ENCODE peak calls at places on chromosomes 11 and 22, in four cellular contexts. One of them, this sample, is unnamed. For H3K4me1 and H3K9me3, the result is how much of the 10 kb centered on the place peaks cover.

GRCh38 chr11:68501813-68502212 is 41.3 kb downstream of the PPP6R3 start:
- DNase-seq in hepatocyte: no peak
- DNase-seq in HCT116: no peak
- DNase-seq in mammary epithelial cell: no peak
- DNase-seq in this sample: no peak

GRCh38 chr11:104873252-104873651 is 25.0 kb downstream of the CASP12 start:
- DNase-seq in hepatocyte: no peak
- DNase-seq in HCT116: no peak
- DNase-seq in mammary epithelial cell: no peak
- DNase-seq in this sample: no peak

GRCh38 chr11:23509023-23509422 is 648.7 kb upstream of the CCDC179 start:
- DNase-seq in mammary epithelial cell: peak
- DNase-seq in hepatocyte: no peak
- DNase-seq in HCT116: no peak
- DNase-seq in this sample: peak

GRCh38 chr11:84522331-84522730 is 1104.8 kb downstream of the DLG2 start:
- DNase-seq in hepatocyte: no peak
- DNase-seq in mammary epithelial cell: no peak
- DNase-seq in HCT116: no peak
- DNase-seq in this sample: no peak

GRCh38 chr11:71252782-71253730 is 679 bp upstream of the SHANK2 start:
- DNase-seq in mammary epithelial cell: no peak
- DNase-seq in hepatocyte: peak
- DNase-seq in HCT116: peak
- DNase-seq in this sample: peak

GRCh38 chr11:117915219-117915618 is 14.0 kb downstream of the TMPRSS13 start:
- DNase-seq in hepatocyte: peak
- DNase-seq in mammary epithelial cell: no peak
- DNase-seq in HCT116: no peak
- DNase-seq in this sample: no peak

GRCh38 chr11:2468363-2469240 is 23.8 kb downstream of the KCNQ1 start:
- DNase-seq in hepatocyte: peak
- DNase-seq in mammary epithelial cell: no peak
- DNase-seq in HCT116: no peak
- DNase-seq in this sample: no peak

GRCh38 chr11:58286249-58286648 is 18.2 kb upstream of the OR10W1 start:
- DNase-seq in hepatocyte: peak
- DNase-seq in HCT116: peak
- DNase-seq in mammary epithelial cell: peak
- DNase-seq in this sample: peak

DNA sequence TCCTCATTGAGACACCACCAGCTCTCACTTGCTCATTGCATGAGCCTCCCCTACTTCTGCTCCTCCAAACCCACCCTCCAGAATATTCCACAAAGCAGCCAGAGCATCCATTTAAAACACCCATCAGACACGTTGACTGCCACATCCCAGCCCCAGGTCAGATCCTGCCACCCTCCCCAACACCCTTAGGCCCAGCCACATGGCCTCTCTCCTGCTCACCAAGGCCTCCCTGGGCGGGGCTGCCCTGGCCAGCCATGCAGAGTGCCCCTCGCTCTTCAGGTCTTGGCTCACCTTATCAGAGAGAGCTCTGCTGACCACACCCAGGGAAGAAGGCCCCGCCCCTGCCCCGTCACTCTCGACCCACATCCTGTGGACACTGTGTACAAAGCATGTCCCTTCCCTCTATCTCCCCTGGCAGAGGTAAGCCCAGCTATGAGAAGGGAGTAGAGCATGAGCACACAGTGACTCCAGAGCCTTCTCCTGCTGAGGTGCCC is 106.8 kb downstream of the MICAL3 start:
- DNase-seq in HCT116: no peak
- DNase-seq in hepatocyte: peak
- DNase-seq in mammary epithelial cell: no peak
- DNase-seq in this sample: no peak
- H3K4me1 ChIP-seq in HCT116: under half
- H3K4me1 ChIP-seq in hepatocyte: under half
- H3K4me1 ChIP-seq in mammary epithelial cell: half or more
- H3K4me1 ChIP-seq in this sample: half or more

GRCh38 chr22:48713266-48714205 is 1114.1 kb downstream of the BRD1 start:
- DNase-seq in HCT116: no peak
- DNase-seq in hepatocyte: no peak
- DNase-seq in mammary epithelial cell: no peak
- DNase-seq in this sample: no peak

GRCh38 chr22:48717076-48717810 is 1110.4 kb downstream of the BRD1 start:
- DNase-seq in HCT116: no peak
- DNase-seq in mammary epithelial cell: no peak
- DNase-seq in hepatocyte: no peak
- DNase-seq in this sample: no peak

GRCh38 chr22:48714231-48714630 is 1113.4 kb downstream of the BRD1 start:
- DNase-seq in hepatocyte: no peak
- DNase-seq in HCT116: no peak
- DNase-seq in mammary epithelial cell: no peak
- DNase-seq in this sample: no peak

GRCh38 chr22:48717883-48718817 is 1109.5 kb downstream of the BRD1 start:
- DNase-seq in hepatocyte: no peak
- DNase-seq in mammary epithelial cell: no peak
- DNase-seq in HCT116: no peak
- DNase-seq in this sample: no peak

DNA sequence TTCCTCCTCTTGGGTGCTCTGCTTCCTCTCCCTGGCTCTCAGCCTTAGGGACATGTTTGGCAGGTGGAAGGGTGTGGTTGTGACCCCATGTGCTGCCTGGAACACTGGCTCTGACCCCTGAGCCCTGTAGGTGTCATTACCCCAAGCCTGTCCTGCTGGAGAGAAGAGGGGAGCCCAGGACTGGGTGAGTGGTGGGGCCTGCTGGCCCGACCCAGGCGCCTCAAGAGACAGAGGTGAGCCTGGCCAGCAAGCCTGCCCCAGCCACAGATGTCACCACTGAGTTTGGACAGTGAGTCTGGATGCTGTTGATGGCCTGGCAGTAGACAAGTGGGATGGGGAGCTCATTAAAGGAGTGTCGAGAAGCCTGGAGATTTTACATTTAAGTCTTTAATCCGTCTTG is 1112.2 kb downstream of the BRD1 start:
- DNase-seq in hepatocyte: no peak
- DNase-seq in mammary epithelial cell: no peak
- DNase-seq in HCT116: no peak
- DNase-seq in this sample: no peak
- H3K9me3 ChIP-seq in hepatocyte: under half
- H3K9me3 ChIP-seq in mammary epithelial cell: under half
- H3K9me3 ChIP-seq in HCT116: under half
- H3K9me3 ChIP-seq in this sample: under half

DNA sequence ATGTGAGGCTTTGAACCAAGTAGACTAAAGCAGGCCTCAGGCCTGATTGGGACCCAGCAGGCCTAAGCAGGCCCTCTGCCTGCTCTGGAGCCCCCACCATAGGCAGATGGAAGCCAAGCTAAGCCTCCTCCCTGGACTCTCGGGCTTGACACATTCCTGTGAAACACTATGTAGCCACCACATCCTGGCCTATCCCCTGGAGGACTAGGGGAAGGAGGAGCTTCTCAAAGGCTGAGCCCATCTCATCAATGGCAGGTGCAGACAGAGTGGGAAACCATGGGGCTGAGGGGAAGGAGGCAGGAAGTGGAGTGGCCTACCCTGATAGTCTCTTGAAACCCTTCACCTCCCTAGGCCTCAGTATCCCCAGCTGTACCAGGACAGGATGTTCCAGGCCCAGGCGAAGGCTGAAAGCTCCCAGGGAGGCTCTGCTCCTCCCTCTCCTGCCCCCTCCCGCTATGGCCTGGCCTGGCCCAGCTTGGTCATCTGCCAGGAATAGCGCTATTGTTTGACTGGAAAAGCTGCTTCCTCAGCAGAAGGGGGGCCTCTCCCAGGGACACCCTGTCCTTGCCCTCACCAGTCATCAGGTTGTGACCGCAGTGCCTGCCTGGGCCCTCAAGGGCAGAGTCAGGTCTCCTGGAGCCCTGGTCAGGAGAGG is 1.5 kb upstream of the CASTOR1 start:
- DNase-seq in mammary epithelial cell: peak
- DNase-seq in hepatocyte: peak
- DNase-seq in HCT116: no peak
- DNase-seq in this sample: peak
- H3K4me1 ChIP-seq in mammary epithelial cell: under half
- H3K4me1 ChIP-seq in hepatocyte: under half
- H3K4me1 ChIP-seq in HCT116: under half
- H3K4me1 ChIP-seq in this sample: under half

GRCh38 chr22:47884200-47884599 is 1121.8 kb downstream of the TBC1D22A start:
- DNase-seq in hepatocyte: no peak
- DNase-seq in mammary epithelial cell: no peak
- DNase-seq in HCT116: no peak
- DNase-seq in this sample: no peak
- H3K9me3 ChIP-seq in hepatocyte: under half
- H3K9me3 ChIP-seq in mammary epithelial cell: half or more
- H3K9me3 ChIP-seq in HCT116: under half
- H3K9me3 ChIP-seq in this sample: under half

DNA sequence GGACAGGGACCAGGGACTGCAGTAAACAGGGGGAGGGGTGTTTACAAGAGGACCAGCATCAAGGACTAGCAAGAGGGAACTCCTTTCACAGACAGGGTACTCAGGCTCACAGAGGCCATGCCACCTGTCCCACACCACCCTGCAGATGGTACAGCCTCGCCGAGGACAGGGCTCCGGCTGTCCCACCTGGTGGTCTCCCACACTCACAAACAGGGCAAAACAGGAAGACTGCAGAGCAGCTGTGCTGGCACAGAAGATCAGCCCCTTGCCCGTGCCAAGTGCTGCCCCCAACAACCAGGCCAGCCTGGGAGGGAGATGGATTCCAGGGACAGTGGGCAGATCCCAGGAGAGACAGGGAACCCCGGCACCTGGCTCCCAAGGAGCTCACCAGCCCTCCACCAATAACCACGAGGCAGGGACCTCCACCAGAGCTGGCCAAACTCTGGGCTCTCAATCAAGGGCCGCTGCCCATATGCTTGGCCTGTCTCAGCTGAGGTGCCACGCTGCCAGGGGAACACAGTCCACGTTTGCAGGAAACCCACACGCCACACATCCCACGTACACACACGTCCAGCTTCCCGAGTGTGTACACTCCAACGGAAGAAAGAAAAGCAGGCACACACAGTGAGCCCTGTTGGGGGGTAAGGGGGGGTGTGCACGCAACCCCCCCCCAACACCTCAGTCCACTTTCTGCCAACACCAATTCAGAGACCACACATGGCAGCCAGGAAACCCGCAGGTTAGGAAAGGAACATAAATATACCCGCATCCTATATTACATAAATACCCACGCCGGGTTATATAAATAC is 2.0 kb downstream of the CSNK1E start:
- DNase-seq in hepatocyte: peak
- DNase-seq in HCT116: no peak
- DNase-seq in mammary epithelial cell: no peak
- DNase-seq in this sample: no peak
- H3K4me1 ChIP-seq in hepatocyte: under half
- H3K4me1 ChIP-seq in HCT116: under half
- H3K4me1 ChIP-seq in mammary epithelial cell: half or more
- H3K4me1 ChIP-seq in this sample: under half

DNA sequence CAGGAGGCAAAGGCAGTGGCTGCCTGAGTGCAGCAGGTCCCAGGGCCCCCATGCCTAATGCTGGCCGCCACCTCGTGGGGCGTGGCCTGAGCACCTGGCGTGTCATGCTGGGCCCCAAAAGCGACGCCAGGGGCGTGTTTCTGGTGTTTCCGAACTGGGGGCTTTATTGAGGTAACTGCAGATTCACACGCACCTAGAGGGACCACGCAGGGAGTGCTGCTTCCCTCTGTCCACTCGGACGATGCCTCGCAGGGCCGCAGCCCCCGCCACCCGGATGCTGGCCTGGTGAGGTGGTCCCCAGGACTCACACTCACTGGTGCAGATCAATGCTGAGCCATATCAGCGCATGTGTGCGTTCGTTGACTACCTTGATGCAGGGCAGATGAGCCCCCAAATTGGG is 736.2 kb downstream of the BRD1 start:
- DNase-seq in mammary epithelial cell: no peak
- DNase-seq in HCT116: no peak
- DNase-seq in hepatocyte: no peak
- DNase-seq in this sample: no peak
- H3K9me3 ChIP-seq in mammary epithelial cell: half or more
- H3K9me3 ChIP-seq in HCT116: under half
- H3K9me3 ChIP-seq in hepatocyte: under half
- H3K9me3 ChIP-seq in this sample: under half

GRCh38 chr11:103849366-103849765 is 187.1 kb upstream of the DDI1 start:
- DNase-seq in hepatocyte: no peak
- DNase-seq in mammary epithelial cell: no peak
- DNase-seq in HCT116: no peak
- DNase-seq in this sample: peak
- H3K4me1 ChIP-seq in hepatocyte: under half
- H3K4me1 ChIP-seq in mammary epithelial cell: under half
- H3K4me1 ChIP-seq in HCT116: under half
- H3K4me1 ChIP-seq in this sample: under half

GRCh38 chr22:49648053-49648452 is 179.6 kb downstream of the BRD1 start:
- DNase-seq in HCT116: no peak
- DNase-seq in hepatocyte: no peak
- DNase-seq in mammary epithelial cell: no peak
- DNase-seq in this sample: no peak

GRCh38 chr22:49645257-49645656 is 182.4 kb downstream of the BRD1 start:
- DNase-seq in HCT116: no peak
- DNase-seq in mammary epithelial cell: no peak
- DNase-seq in hepatocyte: no peak
- DNase-seq in this sample: no peak

GRCh38 chr22:49645791-49646550 is 181.7 kb downstream of the BRD1 start:
- DNase-seq in HCT116: no peak
- DNase-seq in hepatocyte: no peak
- DNase-seq in mammary epithelial cell: no peak
- DNase-seq in this sample: no peak

GRCh38 chr22:49647346-49648026 is 180.2 kb downstream of the BRD1 start:
- DNase-seq in mammary epithelial cell: no peak
- DNase-seq in HCT116: no peak
- DNase-seq in hepatocyte: no peak
- DNase-seq in this sample: no peak

GRCh38 chr22:49646876-49647275 is 180.8 kb downstream of the BRD1 start:
- DNase-seq in HCT116: no peak
- DNase-seq in hepatocyte: no peak
- DNase-seq in mammary epithelial cell: no peak
- DNase-seq in this sample: no peak
- H3K9me3 ChIP-seq in HCT116: under half
- H3K9me3 ChIP-seq in hepatocyte: under half
- H3K9me3 ChIP-seq in mammary epithelial cell: under half
- H3K9me3 ChIP-seq in this sample: under half

GRCh38 chr11:45848654-45849081 is 1.4 kb downstream of the CRY2 start:
- DNase-seq in hepatocyte: peak
- DNase-seq in mammary epithelial cell: no peak
- DNase-seq in HCT116: no peak
- DNase-seq in this sample: no peak

GRCh38 chr11:45852712-45853101 is 5.4 kb downstream of the CRY2 start:
- DNase-seq in HCT116: no peak
- DNase-seq in mammary epithelial cell: no peak
- DNase-seq in hepatocyte: no peak
- DNase-seq in this sample: no peak

GRCh38 chr11:45852018-45852711 is 4.9 kb downstream of the CRY2 start:
- DNase-seq in mammary epithelial cell: no peak
- DNase-seq in hepatocyte: no peak
- DNase-seq in HCT116: no peak
- DNase-seq in this sample: no peak

GRCh38 chr11:45847908-45848316 is 637 bp downstream of the CRY2 start:
- DNase-seq in mammary epithelial cell: peak
- DNase-seq in hepatocyte: peak
- DNase-seq in HCT116: no peak
- DNase-seq in this sample: peak

GRCh38 chr11:45850446-45850845 is 3.2 kb downstream of the CRY2 start:
- DNase-seq in mammary epithelial cell: no peak
- DNase-seq in hepatocyte: no peak
- DNase-seq in HCT116: no peak
- DNase-seq in this sample: no peak
- H3K4me1 ChIP-seq in mammary epithelial cell: under half
- H3K4me1 ChIP-seq in hepatocyte: under half
- H3K4me1 ChIP-seq in HCT116: under half
- H3K4me1 ChIP-seq in this sample: under half

This sample was measured in cardiac muscle cell.